ENCODE peak calls at places on chromosomes 6 and 20, in ten cellular contexts. T, Y, O, U, D, B, X, R, I and Q are unnamed samples.

GRCh38 chr6:113856571-113857564 is at the start of gene MARCKS:
- DNase-seq in X (peak; percentile 68), D (peak; percentile 84), U (peak; percentile 83), I (no peak), O (peak; percentile 92), R (no peak), B (peak; percentile 90), T (peak; percentile 87), Y (peak; percentile 94), Q (peak; percentile 89)

GRCh38 chr6:112881027-112881426 is 533.9 kb downstream of the RFPL4B start:
- DNase-seq in Y (peak; percentile 61), B (no peak), T (peak; percentile 11), D (no peak), O (peak; percentile 43), R (no peak), X (peak; percentile 20), I (no peak), U (no peak), Q (no peak)

GRCh38 chr20:61876931-61877330 is 188.8 kb downstream of the TAF4 start:
- DNase-seq in O (no peak), Y (no peak), B (no peak), I (no peak), D (no peak), R (no peak), T (no peak), X (no peak), U (no peak), Q (no peak)

GRCh38 chr6:150201791-150202329 is 59.0 kb downstream of the PPP1R14C start:
- DNase-seq in T (no peak), I (no peak), B (no peak), U (no peak), D (no peak), O (no peak), X (no peak), Y (no peak), R (no peak), Q (no peak)

GRCh38 chr6:42782689-42783176 is 881 bp downstream of the BICRAL start:
- DNase-seq in Y (peak; percentile 93), T (peak; percentile 86), I (peak; percentile 78), O (peak; percentile 94), R (peak; percentile 71), X (peak; percentile 63), B (peak; percentile 94), D (peak; percentile 78), U (peak; percentile 79), Q (peak; percentile 79)

GRCh38 chr6:44053760-44054556 is 73.3 kb downstream of the MRPL14 start:
- DNase-seq in X (peak; percentile 91), Y (peak; percentile 62), D (no peak), U (no peak), B (no peak), R (no peak), T (peak; percentile 69), I (no peak), O (peak; percentile 91), Q (no peak)

GRCh38 chr6:129859524-129859923 is 1.6 kb downstream of the TMEM244 start:
- DNase-seq in R (no peak), O (peak; percentile 48), Y (peak; percentile 11), I (no peak), B (no peak), D (no peak), X (no peak), U (no peak), T (no peak), Q (no peak)

GRCh38 chr6:134347916-134348805 is 30.2 kb upstream of the SGK1 start:
- DNase-seq in B (peak; percentile 14), X (peak; percentile 72), T (peak; percentile 72), Y (peak; percentile 70), U (peak; percentile 45), O (peak; percentile 81), R (no peak), D (no peak), I (no peak), Q (peak; percentile 57)

GRCh38 chr6:140602843-140603242 is 1228.4 kb upstream of the CITED2 start:
- DNase-seq in R (no peak), I (no peak), D (no peak), T (no peak), X (no peak), U (no peak), Y (no peak), B (no peak), O (peak; percentile 17), Q (no peak)